ENCODE peak calls at places on chromosomes 11 and 22, in five cellular contexts. Q is aorta, Z is AG08396, K is hippocampal formation, I is cerebellar cortex. M is an unnamed sample.

GRCh38 chr11:70076461-70076931 is 1.6 kb upstream of the ANO1 start:
- DNase-seq in I (no peak), Z (no peak), K (no peak), Q (peak), M (no peak)

GRCh38 chr11:64762277-64762915 is 2.6 kb upstream of the PYGM start:
- DNase-seq in K (no peak), Q (peak), I (peak), Z (peak), M (no peak)

GRCh38 chr22:35102663-35103062 is 36.7 kb downstream of the ISX start:
- DNase-seq in Q (no peak), I (no peak), Z (no peak), K (no peak), M (no peak)

GRCh38 chr11:119486691-119487259 is 63.8 kb upstream of the THY1 start:
- DNase-seq in Z (no peak), I (no peak), Q (no peak), K (no peak), M (no peak)

GRCh38 chr11:75969626-75970308 is 154.8 kb downstream of the UVRAG start:
- DNase-seq in I (peak), Q (no peak), K (no peak), Z (peak), M (peak)

GRCh38 chr11:8006349-8006977 is 19.3 kb downstream of the EIF3F start:
- DNase-seq in K (peak), Q (no peak), I (peak), Z (peak), M (peak)

GRCh38 chr22:44419429-44419828 is 78.6 kb downstream of the RTL6 start:
- DNase-seq in I (no peak), Q (no peak), Z (no peak), K (no peak), M (no peak)

GRCh38 chr11:2265396-2265795 is 5.0 kb downstream of the ASCL2 start:
- DNase-seq in I (no peak), Q (no peak), Z (no peak), K (peak), M (no peak)

GRCh38 chr11:7088921-7089320 is at the start of gene RBMXL2:
- DNase-seq in K (no peak), I (no peak), Q (peak), Z (no peak), M (no peak)

GRCh38 chr22:22903355-22903777 is 15.8 kb downstream of the IGLL5 start:
- DNase-seq in Q (peak), K (no peak), Z (no peak), I (no peak), M (no peak)

GRCh38 chr11:118161786-118162185 is 9.2 kb upstream of the SCN4B start:
- DNase-seq in K (no peak), Q (no peak), Z (no peak), I (no peak), M (no peak)

GRCh38 chr11:75492181-75492820 is 33.4 kb downstream of the GDPD5 start:
- DNase-seq in Q (no peak), Z (no peak), K (no peak), I (no peak), M (no peak)

GRCh38 chr11:2140411-2141400 is 1.5 kb upstream of the IGF2 start:
- DNase-seq in K (no peak), Z (no peak), Q (no peak), I (no peak), M (no peak)

GRCh38 chr11:69022268-69022667 is 9.2 kb upstream of the MRGPRF start:
- DNase-seq in K (no peak), Z (no peak), Q (peak), I (no peak), M (no peak)

GRCh38 chr11:27718346-27718852 is 18.1 kb upstream of the BDNF start:
- DNase-seq in K (peak), Z (peak), I (peak), Q (peak), M (peak)

GRCh38 chr11:98736813-98737212 is 283.9 kb upstream of the CNTN5 start:
- DNase-seq in K (no peak), Q (no peak), I (no peak), Z (no peak), M (no peak)

GRCh38 chr11:67628710-67629385 is 889 bp downstream of the NUDT8 start:
- DNase-seq in Z (no peak), Q (peak), I (no peak), K (no peak), M (no peak)

GRCh38 chr11:104918113-104918824 is 20.0 kb upstream of the CASP12 start:
- DNase-seq in I (peak), Q (no peak), K (no peak), Z (peak), M (peak)

GRCh38 chr11:35305670-35306382 is 113.5 kb downstream of the SLC1A2 start:
- DNase-seq in Q (no peak), K (peak), I (no peak), Z (peak), M (peak)

GRCh38 chr11:105689636-105690035 is 79.8 kb downstream of the GRIA4 start:
- DNase-seq in K (no peak), Q (no peak), I (no peak), Z (no peak), M (no peak)

GRCh38 chr22:33401291-33401690 is 343.1 kb upstream of the SYN3 start:
- DNase-seq in Z (peak), I (no peak), Q (no peak), K (no peak), M (no peak)

GRCh38 chr22:28976588-28976987 is 85.0 kb downstream of the C22orf31 start:
- DNase-seq in Q (no peak), Z (peak), I (no peak), K (no peak), M (peak)

GRCh38 chr22:41650821-41651220 is 29.7 kb downstream of the XRCC6 start:
- DNase-seq in K (no peak), I (no peak), Z (no peak), Q (no peak), M (no peak)

GRCh38 chr22:39577361-39577760 is 6.8 kb downstream of the CACNA1I start:
- DNase-seq in I (no peak), Q (no peak), Z (no peak), K (no peak), M (no peak)

GRCh38 chr11:19816817-19817216 is 104.2 kb downstream of the NAV2 start:
- DNase-seq in Z (no peak), I (no peak), Q (no peak), K (no peak), M (no peak)

GRCh38 chr11:91996526-91996925 is 228.1 kb upstream of the FAT3 start:
- DNase-seq in Q (no peak), Z (no peak), K (no peak), I (no peak), M (no peak)

GRCh38 chr11:65903715-65904114 is 3.5 kb upstream of the FOSL1 start:
- DNase-seq in I (no peak), K (no peak), Z (no peak), Q (no peak), M (no peak)

GRCh38 chr22:49372530-49373288 is 455.0 kb downstream of the BRD1 start:
- DNase-seq in K (no peak), Q (peak), Z (no peak), I (peak), M (no peak)

GRCh38 chr11:130178441-130178971 is 18.9 kb downstream of the ST14 start:
- DNase-seq in K (no peak), Q (no peak), Z (no peak), I (no peak), M (no peak)

GRCh38 chr11:69911310-69912160 is 92.3 kb upstream of the FGF3 start:
- DNase-seq in K (no peak), Z (no peak), I (no peak), Q (peak), M (no peak)

GRCh38 chr11:18081551-18081950 is 24.3 kb downstream of the SAAL1 start:
- DNase-seq in Z (no peak), I (peak), K (no peak), Q (no peak), M (no peak)

GRCh38 chr11:126861796-126862195 is 138.8 kb downstream of the KIRREL3 start:
- DNase-seq in Q (no peak), Z (no peak), K (no peak), I (no peak), M (no peak)

GRCh38 chr22:44195189-44195871 is 14.6 kb downstream of the PARVG start:
- DNase-seq in I (no peak), Z (no peak), K (no peak), Q (peak), M (no peak)

GRCh38 chr11:61529537-61530225 is 21.1 kb downstream of the LRRC10B start:
- DNase-seq in K (no peak), Z (no peak), Q (no peak), I (no peak), M (no peak)

GRCh38 chr11:1206391-1207271 is 16.2 kb upstream of the MUC5B start:
- DNase-seq in Z (no peak), I (no peak), K (no peak), Q (peak), M (no peak)

GRCh38 chr11:30914143-30914762 is 328.1 kb upstream of the MPPED2 start:
- DNase-seq in Q (peak), Z (peak), I (peak), K (peak), M (no peak)